ENCODE peak calls at places on chromosomes 11 and 22, in four cellular contexts. H, A, Y and O are unnamed samples.

GRCh38 chr11:94417386-94417987 is 16.3 kb upstream of the GPR83 start:
- DNase-seq in A (peak; percentile 28), H (no peak), Y (no peak), O (peak; percentile 25)

GRCh38 chr11:58046231-58046630 is 15.5 kb downstream of the OR6Q1 start:
- DNase-seq in Y (no peak), A (no peak), H (no peak), O (no peak)

GRCh38 chr11:126423154-126423553 is 67.7 kb downstream of the ST3GAL4 start:
- DNase-seq in A (no peak), H (no peak), Y (no peak), O (no peak)

GRCh38 chr11:111793863-111794262 is 27.7 kb upstream of the PPP2R1B start:
- DNase-seq in H (no peak), A (no peak), Y (no peak), O (no peak)

GRCh38 chr11:112255075-112255739 is 5.5 kb downstream of the PLET1 start:
- DNase-seq in H (no peak), Y (peak; percentile 45), A (no peak), O (peak; percentile 18)

GRCh38 chr11:105829084-105829483 is 193.0 kb downstream of the MSANTD4 start:
- DNase-seq in A (no peak), H (peak; percentile 37), Y (no peak), O (no peak)

GRCh38 chr11:70205049-70205725 is 2.1 kb downstream of the FADD start:
- DNase-seq in A (no peak), Y (no peak), H (no peak), O (no peak)

GRCh38 chr22:30305519-30305905 is 16.2 kb upstream of the CASTOR1 start:
- DNase-seq in Y (no peak), A (no peak), H (peak; percentile 59), O (no peak)

GRCh38 chr22:50030315-50031188 is 18.0 kb upstream of the IL17REL start:
- DNase-seq in H (no peak), A (peak; percentile 85), Y (peak; percentile 82), O (peak; percentile 44)

GRCh38 chr11:31974737-31975136 is 116.1 kb upstream of the RCN1 start:
- DNase-seq in Y (no peak), A (peak; percentile 48), H (no peak), O (no peak)

GRCh38 chr11:111450480-111451320 is 61.5 kb downstream of the BTG4 start:
- DNase-seq in Y (no peak), H (no peak), A (no peak), O (no peak)

GRCh38 chr22:18065256-18065655 is 12.5 kb upstream of the PEX26 start:
- DNase-seq in A (peak; percentile 42), Y (no peak), H (no peak), O (no peak)

GRCh38 chr11:5476184-5476819 is 12.2 kb upstream of the OR52D1 start:
- DNase-seq in Y (peak; percentile 71), H (no peak), A (peak; percentile 65), O (peak; percentile 36)

GRCh38 chr11:130881475-130882137 is 34.7 kb downstream of the SNX19 start:
- DNase-seq in A (no peak), H (no peak), Y (no peak), O (no peak)

GRCh38 chr22:33844273-33844672 is 76.0 kb downstream of the LARGE1 start:
- DNase-seq in Y (no peak), H (no peak), A (no peak), O (peak; percentile 9)

GRCh38 chr11:12746593-12747097 is 72.4 kb downstream of the TEAD1 start:
- DNase-seq in Y (peak; percentile 86), H (no peak), A (peak; percentile 52), O (peak; percentile 29)

GRCh38 chr11:66045177-66045639 is 3.8 kb downstream of the GAL3ST3 start:
- DNase-seq in Y (peak; percentile 96), H (no peak), A (peak; percentile 87), O (peak; percentile 65)

GRCh38 chr11:1560618-1561251 is 11.3 kb downstream of the DUSP8 start:
- DNase-seq in A (no peak), H (no peak), Y (no peak), O (no peak)

GRCh38 chr11:2513441-2513840 is 68.6 kb downstream of the KCNQ1 start:
- DNase-seq in H (no peak), Y (no peak), A (no peak), O (no peak)

GRCh38 chr22:35400335-35400680 is 368 bp downstream of the MCM5 start:
- DNase-seq in Y (peak; percentile 26), H (no peak), A (no peak), O (no peak)

GRCh38 chr11:13287681-13288080 is 10.1 kb downstream of the BMAL1 start:
- DNase-seq in Y (no peak), A (no peak), H (no peak), O (no peak)

GRCh38 chr11:380996-381395 is 11.7 kb downstream of the B4GALNT4 start:
- DNase-seq in Y (no peak), A (no peak), H (no peak), O (no peak)

GRCh38 chr22:39396156-39396796 is 3.3 kb upstream of the TAB1 start:
- DNase-seq in A (no peak), Y (no peak), H (no peak), O (no peak)

GRCh38 chr22:38097058-38097457 is 13.1 kb upstream of the SLC16A8 start:
- DNase-seq in H (no peak), A (no peak), Y (no peak), O (no peak)
- TF ChIP-seq POLR2AphosphoS2 in H (no peak), A (no peak), Y (no peak), O (no peak)

DNA sequence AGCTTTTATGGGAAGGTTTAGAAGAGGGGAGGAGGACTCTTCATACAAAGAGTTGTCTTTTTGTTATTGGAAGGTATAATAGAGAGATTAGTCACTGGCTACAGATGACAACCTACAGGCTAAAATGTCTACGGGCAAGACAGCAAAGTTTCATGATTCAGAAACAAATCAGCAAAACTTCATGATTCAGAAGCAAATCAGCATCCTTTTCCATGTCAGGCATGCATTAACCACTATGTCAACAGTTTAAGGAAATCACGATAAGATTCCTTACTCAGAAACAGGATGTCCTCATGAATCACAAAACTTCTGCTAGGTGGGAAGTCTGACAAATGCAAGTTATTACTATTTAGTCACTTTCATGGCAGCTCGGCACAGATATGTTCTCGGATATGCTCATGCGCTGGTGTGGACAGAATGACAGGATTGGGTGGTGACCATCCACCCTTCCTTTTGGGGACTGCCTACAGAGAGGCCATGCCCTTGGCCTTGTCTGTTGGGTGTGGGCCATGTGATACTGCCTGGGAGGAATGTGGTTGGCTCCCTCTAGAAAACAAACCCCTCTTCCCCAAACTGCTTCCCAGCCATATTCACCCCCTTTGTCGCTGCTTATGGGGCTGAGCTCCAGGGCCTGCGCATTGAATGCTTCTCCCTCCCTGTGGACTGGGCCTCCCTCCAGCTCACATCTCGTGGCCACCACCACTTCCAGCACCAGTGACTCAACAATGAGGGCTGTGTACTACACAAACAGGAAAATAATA is 10.2 kb downstream of the C11orf91 start:
- DNase-seq in Y (no peak), H (no peak), A (peak; percentile 94), O (peak; percentile 46)
- TF ChIP-seq POLR2AphosphoS2 in Y (no peak), H (no peak), A (no peak), O (no peak)

DNA sequence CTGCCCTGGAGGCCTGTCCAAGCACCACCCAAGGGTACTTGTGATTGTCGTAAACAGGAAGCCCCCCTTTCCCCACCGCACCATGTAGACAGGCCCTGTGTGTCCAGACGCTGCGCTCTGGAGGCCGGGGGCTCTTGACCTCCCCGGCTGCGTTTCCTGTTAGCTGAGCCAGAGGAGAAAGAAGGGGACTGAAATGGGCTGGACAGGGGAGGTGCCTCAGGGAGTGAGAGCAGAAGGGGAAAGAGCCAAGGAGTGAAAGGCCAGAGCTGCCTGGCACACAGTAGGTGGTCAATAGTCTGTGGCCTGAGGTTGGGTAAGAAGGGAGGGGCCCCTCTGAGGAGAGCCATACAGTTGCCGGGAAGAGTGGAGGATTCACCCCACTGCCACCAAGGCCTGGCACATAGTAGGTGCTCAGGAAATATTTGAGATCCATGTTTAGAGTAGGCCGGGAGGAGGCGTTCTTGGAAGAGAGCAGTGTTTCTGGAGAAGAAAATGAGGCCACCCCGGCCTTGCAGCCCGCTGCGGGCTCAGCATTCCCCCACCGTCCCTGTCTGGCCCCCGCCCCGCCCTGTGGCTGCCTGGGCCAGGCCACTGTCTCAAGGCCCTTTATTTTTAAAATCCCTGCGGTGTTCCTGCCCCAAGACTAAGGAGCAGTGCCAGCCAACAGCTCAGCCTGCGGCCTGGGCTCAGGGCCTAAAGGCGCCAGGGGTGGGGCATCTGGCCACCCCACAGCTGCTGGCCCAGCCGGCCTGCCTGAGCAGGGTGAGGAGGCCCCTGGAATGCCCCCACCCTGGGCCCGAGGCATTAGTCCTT is 13.6 kb upstream of the CDC42EP1 start:
- DNase-seq in A (no peak), Y (no peak), H (no peak), O (peak; percentile 67)
- TF ChIP-seq POLR2AphosphoS2 in A (no peak), Y (no peak), H (no peak), O (no peak)

DNA sequence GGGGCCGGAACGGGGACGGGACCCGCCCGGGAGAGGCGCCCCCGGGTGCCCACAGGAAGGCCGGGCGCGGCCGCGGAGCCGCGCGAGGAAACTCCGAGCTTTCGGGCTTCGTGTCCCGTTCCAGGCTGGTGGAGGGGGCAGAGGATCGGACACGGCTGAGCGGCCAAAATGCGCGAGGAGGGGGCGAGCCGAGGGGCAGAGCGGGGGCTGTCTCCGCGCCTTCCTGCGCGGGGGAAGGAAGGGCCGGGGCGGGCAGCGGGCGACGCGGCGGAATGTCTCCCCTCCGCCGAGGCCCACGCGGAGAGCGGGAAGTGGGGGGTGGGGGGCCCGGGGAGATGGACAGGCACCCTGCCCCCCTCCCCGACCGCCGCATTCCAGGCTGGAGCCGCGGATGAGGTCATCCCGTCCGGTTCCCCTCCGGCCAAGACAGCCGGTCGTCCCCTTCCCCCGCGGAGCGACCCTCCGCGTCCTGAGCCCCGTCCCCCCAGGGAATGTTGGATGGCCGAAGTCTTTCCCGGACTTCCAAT is 465 bp downstream of the CDC42EP1 start:
- DNase-seq in Y (peak; percentile 57), A (no peak), H (no peak), O (no peak)
- TF ChIP-seq POLR2AphosphoS2 in Y (no peak), A (no peak), H (no peak), O (no peak)

DNA sequence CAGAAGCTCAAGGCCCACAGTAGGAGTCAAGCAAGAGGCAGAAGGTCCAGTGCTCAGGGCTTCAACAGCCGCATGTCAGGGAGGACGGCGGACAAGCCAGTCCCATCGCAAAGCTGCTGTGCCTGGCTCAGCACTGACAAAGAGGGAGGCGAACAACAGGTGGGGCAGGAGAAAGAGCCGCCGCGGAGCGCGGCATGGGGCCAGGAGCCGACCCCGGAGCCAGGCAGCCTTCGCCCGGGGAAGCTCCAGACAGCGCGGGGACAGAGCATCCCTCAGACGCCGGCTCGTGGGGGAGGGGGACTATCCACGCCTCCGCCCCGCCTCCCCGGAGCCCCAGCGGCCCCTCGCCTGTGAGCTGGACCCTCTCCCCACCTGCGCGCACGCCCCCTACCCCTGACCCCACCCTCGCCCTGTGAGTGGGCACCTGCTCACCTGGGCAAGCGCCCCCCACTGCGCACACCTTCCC is 369 bp downstream of the DHCR7 start:
- DNase-seq in Y (peak; percentile 84), A (no peak), H (no peak), O (no peak)
- TF ChIP-seq POLR2AphosphoS2 in Y (no peak), A (no peak), H (no peak), O (no peak)

DNA sequence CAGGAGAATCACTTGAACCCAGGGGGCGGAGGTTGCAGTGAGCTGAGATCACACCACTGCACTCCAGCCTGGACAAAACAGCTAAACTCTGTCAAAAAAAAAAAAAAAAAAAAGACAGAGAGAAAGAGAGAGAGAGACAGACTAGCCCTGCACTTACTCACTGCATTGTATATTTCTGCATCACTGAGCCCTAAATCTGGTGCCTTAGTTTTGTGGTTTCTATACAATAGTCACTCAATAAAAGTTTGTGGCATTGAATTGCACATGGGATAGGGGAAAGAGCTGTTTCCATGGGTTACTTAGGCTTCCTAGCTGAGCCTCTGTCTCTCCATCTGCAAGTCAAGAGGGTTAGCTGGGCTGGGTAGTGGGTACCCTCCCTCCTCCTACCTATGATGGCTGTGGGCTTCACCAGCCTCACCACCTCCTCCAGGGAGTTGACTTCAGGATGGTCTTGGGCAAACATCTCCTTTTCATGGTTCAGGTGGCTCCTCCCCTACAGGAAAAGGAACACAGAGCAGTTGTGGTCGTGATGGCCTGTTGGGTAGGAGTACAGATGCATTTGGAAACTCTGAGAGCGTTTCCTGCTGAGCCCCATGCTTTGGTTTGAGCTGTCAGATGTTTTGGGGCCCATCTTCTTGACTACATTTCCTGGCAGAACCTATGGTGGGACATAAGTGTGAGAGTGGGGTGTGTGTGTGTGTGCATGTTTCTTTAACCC is 73.2 kb downstream of the CCDC81 start:
- DNase-seq in H (no peak), Y (no peak), A (no peak), O (no peak)
- TF ChIP-seq POLR2AphosphoS2 in H (no peak), Y (no peak), A (no peak), O (no peak)